ENCODE peak calls at places on chromosomes 5 and 9, in six cellular contexts. One of them, this sample, is unnamed.

GRCh38 chr9:91241909-91242308 is 119.8 kb downstream of the AUH start:
- DNase-seq in Calu3: peak
- DNase-seq in activated CD8-positive, alpha-beta memory T cell treated with anti-CD3 and anti-CD28 coated beads for 1 hour: no peak
- DNase-seq in EL: no peak
- DNase-seq in GM13976: no peak
- DNase-seq in AG09319: no peak
- DNase-seq in this sample: no peak

GRCh38 chr9:93900971-93901861 is 53.9 kb downstream of the BARX1 start:
- DNase-seq in AG09319: no peak
- DNase-seq in Calu3: no peak
- DNase-seq in EL: no peak
- DNase-seq in GM13976: no peak
- DNase-seq in activated CD8-positive, alpha-beta memory T cell treated with anti-CD3 and anti-CD28 coated beads for 1 hour: no peak
- DNase-seq in this sample: no peak

GRCh38 chr9:95005276-95006141 is 279.0 kb downstream of the AOPEP start:
- DNase-seq in AG09319: no peak
- DNase-seq in EL: no peak
- DNase-seq in Calu3: no peak
- DNase-seq in activated CD8-positive, alpha-beta memory T cell treated with anti-CD3 and anti-CD28 coated beads for 1 hour: no peak
- DNase-seq in GM13976: peak
- DNase-seq in this sample: no peak

GRCh38 chr9:2662496-2662895 is 40.9 kb downstream of the VLDLR start:
- DNase-seq in activated CD8-positive, alpha-beta memory T cell treated with anti-CD3 and anti-CD28 coated beads for 1 hour: no peak
- DNase-seq in GM13976: no peak
- DNase-seq in EL: no peak
- DNase-seq in Calu3: peak
- DNase-seq in AG09319: no peak
- DNase-seq in this sample: peak

GRCh38 chr9:96555567-96556386 is 63.9 kb downstream of the CDC14B start:
- DNase-seq in AG09319: no peak
- DNase-seq in Calu3: no peak
- DNase-seq in activated CD8-positive, alpha-beta memory T cell treated with anti-CD3 and anti-CD28 coated beads for 1 hour: no peak
- DNase-seq in GM13976: no peak
- DNase-seq in EL: peak
- DNase-seq in this sample: peak

GRCh38 chr9:101635473-101635872 is 40.7 kb upstream of the PPP3R2 start:
- DNase-seq in GM13976: no peak
- DNase-seq in Calu3: no peak
- DNase-seq in EL: no peak
- DNase-seq in AG09319: no peak
- DNase-seq in activated CD8-positive, alpha-beta memory T cell treated with anti-CD3 and anti-CD28 coated beads for 1 hour: no peak
- DNase-seq in this sample: no peak

GRCh38 chr5:76542887-76543690 is 80.1 kb downstream of the F2RL2 start:
- DNase-seq in EL: no peak
- DNase-seq in AG09319: no peak
- DNase-seq in GM13976: no peak
- DNase-seq in Calu3: no peak
- DNase-seq in activated CD8-positive, alpha-beta memory T cell treated with anti-CD3 and anti-CD28 coated beads for 1 hour: peak
- DNase-seq in this sample: no peak

GRCh38 chr9:976805-977360 is 428 bp downstream of the DMRT3 start:
- DNase-seq in activated CD8-positive, alpha-beta memory T cell treated with anti-CD3 and anti-CD28 coated beads for 1 hour: no peak
- DNase-seq in Calu3: no peak
- DNase-seq in EL: no peak
- DNase-seq in AG09319: no peak
- DNase-seq in GM13976: peak
- DNase-seq in this sample: no peak

GRCh38 chr5:135194573-135195266 is 160.7 kb upstream of the PITX1 start:
- DNase-seq in activated CD8-positive, alpha-beta memory T cell treated with anti-CD3 and anti-CD28 coated beads for 1 hour: no peak
- DNase-seq in Calu3: no peak
- DNase-seq in EL: peak
- DNase-seq in GM13976: no peak
- DNase-seq in AG09319: peak
- DNase-seq in this sample: no peak

GRCh38 chr5:150523472-150524350 is 15.8 kb downstream of the NDST1 start:
- DNase-seq in activated CD8-positive, alpha-beta memory T cell treated with anti-CD3 and anti-CD28 coated beads for 1 hour: no peak
- DNase-seq in GM13976: peak
- DNase-seq in Calu3: peak
- DNase-seq in AG09319: peak
- DNase-seq in EL: peak
- DNase-seq in this sample: peak

GRCh38 chr5:59843511-59844230 is 49.9 kb downstream of the PDE4D start:
- DNase-seq in EL: no peak
- DNase-seq in GM13976: no peak
- DNase-seq in AG09319: no peak
- DNase-seq in Calu3: no peak
- DNase-seq in activated CD8-positive, alpha-beta memory T cell treated with anti-CD3 and anti-CD28 coated beads for 1 hour: no peak
- DNase-seq in this sample: no peak

GRCh38 chr5:132059043-132059695 is 1.3 kb upstream of the IL3 start:
- DNase-seq in AG09319: no peak
- DNase-seq in Calu3: no peak
- DNase-seq in GM13976: peak
- DNase-seq in activated CD8-positive, alpha-beta memory T cell treated with anti-CD3 and anti-CD28 coated beads for 1 hour: no peak
- DNase-seq in EL: no peak
- DNase-seq in this sample: no peak

GRCh38 chr5:126471875-126472537 is 48.8 kb downstream of the GRAMD2B start:
- DNase-seq in EL: peak
- DNase-seq in Calu3: peak
- DNase-seq in AG09319: peak
- DNase-seq in GM13976: no peak
- DNase-seq in activated CD8-positive, alpha-beta memory T cell treated with anti-CD3 and anti-CD28 coated beads for 1 hour: no peak
- DNase-seq in this sample: no peak

GRCh38 chr9:127129073-127129717 is 6.8 kb upstream of the ANGPTL2 start:
- DNase-seq in EL: no peak
- DNase-seq in Calu3: no peak
- DNase-seq in activated CD8-positive, alpha-beta memory T cell treated with anti-CD3 and anti-CD28 coated beads for 1 hour: no peak
- DNase-seq in GM13976: no peak
- DNase-seq in AG09319: no peak
- DNase-seq in this sample: no peak

GRCh38 chr5:79509244-79509880 is 4.6 kb downstream of the HOMER1 start:
- DNase-seq in GM13976: no peak
- DNase-seq in EL: no peak
- DNase-seq in activated CD8-positive, alpha-beta memory T cell treated with anti-CD3 and anti-CD28 coated beads for 1 hour: no peak
- DNase-seq in Calu3: no peak
- DNase-seq in AG09319: no peak
- DNase-seq in this sample: no peak

GRCh38 chr5:154868702-154869101 is 10.3 kb downstream of the CNOT8 start:
- DNase-seq in AG09319: no peak
- DNase-seq in GM13976: no peak
- DNase-seq in activated CD8-positive, alpha-beta memory T cell treated with anti-CD3 and anti-CD28 coated beads for 1 hour: no peak
- DNase-seq in EL: peak
- DNase-seq in Calu3: no peak
- DNase-seq in this sample: no peak

GRCh38 chr9:18703086-18703750 is 229.3 kb downstream of the ADAMTSL1 start:
- DNase-seq in activated CD8-positive, alpha-beta memory T cell treated with anti-CD3 and anti-CD28 coated beads for 1 hour: no peak
- DNase-seq in GM13976: no peak
- DNase-seq in EL: no peak
- DNase-seq in Calu3: no peak
- DNase-seq in AG09319: no peak
- DNase-seq in this sample: no peak

GRCh38 chr5:86971034-86971511 is 296.6 kb upstream of the RASA1 start:
- DNase-seq in GM13976: no peak
- DNase-seq in EL: peak
- DNase-seq in activated CD8-positive, alpha-beta memory T cell treated with anti-CD3 and anti-CD28 coated beads for 1 hour: no peak
- DNase-seq in AG09319: no peak
- DNase-seq in Calu3: peak
- DNase-seq in this sample: peak

GRCh38 chr5:16934123-16934522 is 2.0 kb downstream of the MYO10 start:
- DNase-seq in EL: peak
- DNase-seq in Calu3: peak
- DNase-seq in GM13976: peak
- DNase-seq in activated CD8-positive, alpha-beta memory T cell treated with anti-CD3 and anti-CD28 coated beads for 1 hour: no peak
- DNase-seq in AG09319: no peak
- DNase-seq in this sample: peak

This sample was measured in pons.